ENCODE peak calls at places on chromosome 16, in nine cellular contexts. U is nucleus accumbens; E is GM23338; P is HFFc6; J is endothelial cell; B is activated effector memory CD4-positive, alpha-beta T cell treated with Interleukin-2 at 50 U/mL for 16 hours; C is pancreas; K is ureter; H is kidney glomerular epithelial cell. W is an unnamed sample.
A peak's percentile ranks its signal among the peaks of the same experiment; 100 is the strongest.

GRCh38 chr16:87363771-87364476 is 19.7 kb downstream of the FBXO31 start:
- DNase-seq in U (no peak), E (no peak), P (peak; percentile 29), J (no peak), B (no peak), C (no peak), K (no peak), H (no peak), W (peak; percentile 27)

GRCh38 chr16:4194661-4195060 is 47.2 kb downstream of the SRL start:
- DNase-seq in U (no peak), E (no peak), P (no peak), J (no peak), B (no peak), C (no peak), K (no peak), H (no peak), W (no peak)

GRCh38 chr16:68235105-68235881 is 634 bp downstream of the ESRP2 start:
- DNase-seq in U (no peak), E (peak; percentile 75), P (no peak), J (no peak), B (no peak), C (peak; percentile 83), K (no peak), H (no peak), W (no peak)

GRCh38 chr16:1188781-1189189 is 35.9 kb downstream of the CACNA1H start:
- DNase-seq in U (no peak), E (peak; percentile 78), P (peak; percentile 16), J (peak; percentile 79), B (peak; percentile 6), C (peak; percentile 75), K (peak; percentile 59), H (no peak), W (no peak)

GRCh38 chr16:620700-621525 is 9.9 kb upstream of the WFIKKN1 start:
- DNase-seq in U (no peak), E (no peak), P (no peak), J (no peak), B (no peak), C (no peak), K (no peak), H (no peak), W (no peak)

GRCh38 chr16:72198021-72198420 is 26.1 kb upstream of the PMFBP1 start:
- DNase-seq in U (peak; percentile 35), E (no peak), P (peak; percentile 59), J (no peak), B (no peak), C (no peak), K (no peak), H (no peak), W (no peak)

GRCh38 chr16:3864562-3864961 is 16.0 kb downstream of the CREBBP start:
- DNase-seq in U (no peak), E (no peak), P (no peak), J (no peak), B (no peak), C (no peak), K (no peak), H (no peak), W (no peak)

GRCh38 chr16:3789375-3790067 is 72.2 kb upstream of the TRAP1 start:
- DNase-seq in U (no peak), E (no peak), P (no peak), J (no peak), B (no peak), C (no peak), K (no peak), H (no peak), W (no peak)

GRCh38 chr16:495127-495748 is 32.3 kb upstream of the CAPN15 start:
- DNase-seq in U (no peak), E (peak; percentile 88), P (peak; percentile 29), J (peak; percentile 61), B (no peak), C (no peak), K (no peak), H (no peak), W (peak; percentile 67)

GRCh38 chr16:7246578-7246977 is 86.1 kb upstream of the RBFOX1 start:
- DNase-seq in U (no peak), E (peak; percentile 21), P (no peak), J (no peak), B (no peak), C (no peak), K (no peak), H (peak; percentile 0), W (no peak)

GRCh38 chr16:74830646-74831045 is 56.0 kb upstream of the FA2H start:
- DNase-seq in U (no peak), E (no peak), P (no peak), J (no peak), B (no peak), C (no peak), K (peak; percentile 29), H (no peak), W (peak; percentile 88)

GRCh38 chr16:74984194-74984669 is 691 bp downstream of the WDR59 start:
- DNase-seq in U (no peak), E (no peak), P (peak; percentile 1), J (peak; percentile 15), B (no peak), C (no peak), K (peak; percentile 46), H (no peak), W (no peak)

GRCh38 chr16:85027968-85028637 is 508 bp downstream of the KIAA0513 start:
- DNase-seq in U (no peak), E (peak; percentile 61), P (no peak), J (no peak), B (peak; percentile 0), C (no peak), K (no peak), H (no peak), W (peak; percentile 18)

GRCh38 chr16:81945665-81946064 is 65.6 kb downstream of the SDR42E1 start:
- DNase-seq in U (no peak), E (no peak), P (peak; percentile 45), J (no peak), B (no peak), C (no peak), K (no peak), H (no peak), W (no peak)

GRCh38 chr16:23124315-23124714 is 24.9 kb downstream of the USP31 start:
- DNase-seq in U (no peak), E (no peak), P (peak; percentile 68), J (no peak), B (no peak), C (no peak), K (no peak), H (peak; percentile 8), W (no peak)

GRCh38 chr16:5058476-5058875 is 7.3 kb downstream of the C16orf89 start:
- DNase-seq in U (no peak), E (peak; percentile 96), P (no peak), J (peak; percentile 72), B (no peak), C (no peak), K (no peak), H (no peak), W (peak; percentile 27)

GRCh38 chr16:61313931-61314330 is 722.3 kb downstream of the CDH8 start:
- DNase-seq in U (no peak), E (no peak), P (no peak), J (no peak), B (no peak), C (no peak), K (no peak), H (no peak), W (no peak)

GRCh38 chr16:57165923-57166322 is 19.9 kb downstream of the PSME3IP1 start:
- DNase-seq in U (no peak), E (no peak), P (no peak), J (no peak), B (no peak), C (no peak), K (no peak), H (no peak), W (no peak)

GRCh38 chr16:64440421-64440831 is 681.4 kb downstream of the CDH11 start:
- DNase-seq in U (no peak), E (no peak), P (peak; percentile 98), J (no peak), B (no peak), C (no peak), K (no peak), H (peak; percentile 95), W (no peak)

GRCh38 chr16:65793781-65794180 is 572.7 kb upstream of the CDH5 start:
- DNase-seq in U (no peak), E (no peak), P (no peak), J (no peak), B (no peak), C (no peak), K (no peak), H (no peak), W (no peak)

GRCh38 chr16:78506372-78507193 is 407.1 kb downstream of the WWOX start:
- DNase-seq in U (no peak), E (no peak), P (no peak), J (no peak), B (no peak), C (no peak), K (no peak), H (peak; percentile 35), W (no peak)

GRCh38 chr16:66712512-66712911 is 16.0 kb upstream of the CMTM4 start:
- DNase-seq in U (no peak), E (no peak), P (no peak), J (no peak), B (no peak), C (no peak), K (no peak), H (no peak), W (no peak)

W was measured in WERI-Rb-1.